ENCODE peak calls at places on chromosomes 12 and 14, in four cellular contexts. B is HepG2, T is GM12878, U is H1. D is an unnamed sample.
A peak's percentile ranks its signal among the peaks of the same experiment; 100 is the strongest.

GRCh38 chr14:88264116-88264515 is 59.0 kb downstream of the KCNK10 start:
- DNase-seq in T (no peak), B (no peak), U (no peak), D (no peak)

GRCh38 chr14:102878174-102878969 is 44.1 kb upstream of the AMN start:
- DNase-seq in U (no peak), T (no peak), B (no peak), D (no peak)

GRCh38 chr12:124296916-124297351 is 2.0 kb downstream of the RFLNA start:
- DNase-seq in B (peak; percentile 35), U (no peak), T (no peak), D (no peak)

GRCh38 chr12:73159952-73160351 is 887.8 kb downstream of the TRHDE start:
- DNase-seq in B (no peak), T (no peak), U (no peak), D (no peak)

GRCh38 chr12:7107181-7108041 is 1.6 kb downstream of the C1RL start:
- DNase-seq in T (no peak), B (no peak), U (no peak), D (no peak)

GRCh38 chr14:31964979-31965734 is 111.9 kb upstream of the ARHGAP5 start:
- DNase-seq in B (no peak), U (no peak), T (no peak), D (no peak)

GRCh38 chr12:97167598-97167997 is 260.5 kb downstream of the NEDD1 start:
- DNase-seq in U (no peak), T (no peak), B (no peak), D (no peak)

GRCh38 chr12:117393656-117394055 is 32.2 kb upstream of the NOS1 start:
- DNase-seq in B (no peak), U (no peak), T (no peak), D (no peak)

GRCh38 chr12:65619018-65619417 is 205.3 kb upstream of the HMGA2 start:
- DNase-seq in U (no peak), T (no peak), B (no peak), D (no peak)

GRCh38 chr12:112183591-112184021 is 58.2 kb downstream of the TRAFD1 start:
- DNase-seq in U (no peak), B (no peak), T (peak; percentile 25), D (peak; percentile 67)

GRCh38 chr12:97951239-97951638 is 488.6 kb downstream of the RMST start:
- DNase-seq in U (no peak), T (no peak), B (no peak), D (no peak)

GRCh38 chr12:116880817-116881324 is 370 bp downstream of the HRK start:
- DNase-seq in U (peak; percentile 75), T (no peak), B (peak; percentile 27), D (no peak)

GRCh38 chr12:31362115-31362758 is 36.3 kb upstream of the SINHCAF start:
- DNase-seq in U (peak; percentile 68), B (peak; percentile 66), T (no peak), D (peak; percentile 72)

GRCh38 chr12:107917912-107918800 is 143.7 kb downstream of the ASCL4 start:
- DNase-seq in T (no peak), B (peak; percentile 23), U (no peak), D (peak; percentile 47)

GRCh38 chr12:2336409-2336829 is 283.6 kb downstream of the CACNA1C start:
- DNase-seq in T (peak; percentile 85), U (no peak), B (no peak), D (peak; percentile 46)

GRCh38 chr14:47585447-47585846 is 90.0 kb downstream of the MDGA2 start:
- DNase-seq in B (no peak), T (no peak), U (no peak), D (no peak)

GRCh38 chr12:21819236-21819635 is 44.7 kb upstream of the KCNJ8 start:
- DNase-seq in T (no peak), B (peak; percentile 50), U (no peak), D (no peak)

GRCh38 chr12:107093547-107094448 is at the start of gene CRY1:
- DNase-seq in T (peak; percentile 53), U (peak; percentile 99), B (peak; percentile 89), D (peak; percentile 96)

GRCh38 chr14:53411110-53411509 is 258.0 kb upstream of the DDHD1 start:
- DNase-seq in T (no peak), U (no peak), B (no peak), D (no peak)
- H3K9ac ChIP-seq in T (no peak overlapping the region), U (no peak overlapping the region), B (no peak overlapping the region), D (no peak overlapping the region)

GRCh38 chr14:23321572-23322547 is 603 bp downstream of the PABPN1 start:
- DNase-seq in T (no peak), U (peak; percentile 63), B (peak; percentile 71), D (no peak)

GRCh38 chr14:23322568-23323517 is 1.6 kb downstream of the PABPN1 start:
- DNase-seq in U (no peak), T (no peak), B (no peak), D (no peak)

GRCh38 chr14:23324993-23325392 is 3.7 kb downstream of the PABPN1 start:
- DNase-seq in U (peak; percentile 24), T (no peak), B (no peak), D (no peak)

GRCh38 chr14:23324455-23324846 is 3.2 kb downstream of the PABPN1 start:
- DNase-seq in B (no peak), T (no peak), U (no peak), D (no peak)

DNA sequence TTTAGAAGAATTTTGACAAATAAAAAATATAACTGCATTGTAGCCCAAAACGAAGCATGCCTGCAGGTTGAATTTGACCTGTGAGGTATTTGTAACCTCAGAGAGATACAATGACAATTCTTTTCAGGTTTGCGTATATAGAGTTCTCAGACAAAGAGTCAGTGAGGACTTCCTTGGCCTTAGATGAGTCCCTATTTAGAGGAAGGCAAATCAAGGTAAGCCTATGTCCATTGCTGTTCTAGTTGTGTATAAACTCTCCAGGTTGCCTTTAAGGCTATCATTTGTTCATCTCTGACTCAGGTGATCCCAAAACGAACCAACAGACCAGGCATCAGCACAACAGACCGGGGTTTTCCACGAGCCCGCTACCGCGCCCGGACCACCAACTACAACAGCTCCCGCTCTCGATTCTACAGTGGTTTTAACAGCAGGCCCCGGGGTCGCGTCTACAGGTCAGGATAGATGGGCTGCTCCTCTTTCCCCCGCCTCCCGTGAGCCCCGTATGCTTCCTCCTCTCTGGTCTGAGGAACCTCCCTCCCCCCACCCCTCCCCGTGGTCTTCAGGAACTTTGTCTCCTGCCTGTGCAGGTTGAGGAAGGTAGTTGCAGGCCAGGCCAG is 2.7 kb downstream of the PABPN1 start:
- DNase-seq in T (no peak), B (no peak), U (peak; percentile 26), D (no peak)
- TF ChIP-seq SUZ12 in T (no peak), B (no peak), U (no peak), D (no peak)

DNA sequence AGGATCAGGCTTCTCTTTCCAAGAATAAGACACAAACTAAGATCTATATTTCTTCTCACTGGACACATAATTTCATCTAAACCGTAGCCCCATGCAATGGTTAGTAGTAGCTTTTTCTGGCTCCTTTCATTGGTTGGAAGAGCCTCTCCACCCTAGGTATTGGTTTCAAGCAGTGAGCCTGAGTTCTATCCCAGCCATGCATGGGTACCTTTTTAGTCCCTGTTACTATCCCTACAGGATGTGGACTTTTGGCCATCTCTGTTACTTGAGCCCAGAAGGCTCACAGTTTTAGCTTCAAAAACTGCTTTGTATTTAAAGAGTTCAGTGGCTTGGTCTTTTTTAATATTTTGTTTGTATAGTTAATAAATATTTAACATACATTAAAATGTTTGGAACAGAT is 16.1 kb downstream of the PPM1A start:
- DNase-seq in B (no peak), T (no peak), U (no peak), D (no peak)
- TF ChIP-seq YY1 in B (no peak), T (no peak), U (no peak), D (no peak)

GRCh38 chr14:95510804-95511203 is 5.6 kb downstream of the SYNE3 start:
- DNase-seq in T (no peak), B (no peak), U (no peak), D (no peak)
- H3K9ac ChIP-seq in T (no peak overlapping the region), B (no peak overlapping the region), U (no peak overlapping the region), D (no peak overlapping the region)

GRCh38 chr12:49369723-49370145 is 2.5 kb downstream of the SPATS2 start:
- DNase-seq in U (no peak), B (peak; percentile 41), T (peak; percentile 79), D (no peak)
- TF ChIP-seq SUZ12 in U (no peak), B (no peak), T (no peak), D (no peak)

DNA sequence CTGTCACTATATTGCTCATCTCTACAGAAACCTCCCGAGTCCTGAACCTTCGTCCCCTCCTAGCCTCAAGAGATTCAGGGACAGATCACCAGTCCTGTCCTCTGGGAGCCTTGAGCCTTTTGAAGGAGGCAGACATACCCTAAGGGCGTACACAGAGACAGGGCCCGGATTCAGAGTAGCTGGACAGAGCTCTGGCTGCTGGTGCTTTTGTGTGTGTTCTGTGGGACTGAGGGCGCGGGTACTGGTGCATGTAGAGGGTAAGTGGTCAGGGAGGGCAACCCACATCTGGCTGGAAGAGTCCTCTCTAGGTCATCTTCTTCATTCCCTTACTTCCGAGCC is 16.6 kb downstream of the PPP1R1A start:
- DNase-seq in T (no peak), U (no peak), B (no peak), D (no peak)
- TF ChIP-seq YY1 in T (no peak), U (no peak), B (no peak), D (no peak)

GRCh38 chr12:4556730-4557519 is 5.1 kb upstream of the DYRK4 start:
- DNase-seq in B (no peak), T (no peak), U (no peak), D (no peak)
- H3K9ac ChIP-seq in B (no peak overlapping the region), T (no peak overlapping the region), U (no peak overlapping the region), D (no peak overlapping the region)

D was measured in NT2/D1.